ENCODE peak calls at places on chromosomes 13 and 19, in five cellular contexts. One of them, this sample, is unnamed.

GRCh38 chr13:90696656-90697055 is 650.8 kb upstream of the MIR17HG start:
- DNase-seq in PC-9: no peak
- DNase-seq in WTC11: no peak
- DNase-seq in NCI-H226: peak
- DNase-seq in A172: peak
- DNase-seq in this sample: peak

GRCh38 chr19:33404506-33404905 is 31.0 kb downstream of the CEBPG start:
- DNase-seq in WTC11: no peak
- DNase-seq in NCI-H226: no peak
- DNase-seq in A172: no peak
- DNase-seq in PC-9: no peak
- DNase-seq in this sample: no peak

GRCh38 chr19:32674153-32674958 is 624 bp downstream of the ANKRD27 start:
- DNase-seq in PC-9: no peak
- DNase-seq in WTC11: no peak
- DNase-seq in NCI-H226: no peak
- DNase-seq in A172: no peak
- DNase-seq in this sample: peak

GRCh38 chr19:13398182-13398581 is 108.1 kb downstream of the CACNA1A start:
- DNase-seq in PC-9: no peak
- DNase-seq in NCI-H226: no peak
- DNase-seq in A172: no peak
- DNase-seq in WTC11: no peak
- DNase-seq in this sample: no peak

GRCh38 chr13:48144413-48145035 is 49.6 kb upstream of the MED4 start:
- DNase-seq in NCI-H226: no peak
- DNase-seq in A172: no peak
- DNase-seq in WTC11: no peak
- DNase-seq in PC-9: no peak
- DNase-seq in this sample: no peak

GRCh38 chr13:49814551-49815270 is 22.2 kb upstream of the KPNA3 start:
- DNase-seq in PC-9: no peak
- DNase-seq in A172: no peak
- DNase-seq in NCI-H226: no peak
- DNase-seq in WTC11: no peak
- DNase-seq in this sample: no peak

GRCh38 chr13:35157143-35157755 is 215.2 kb downstream of the NBEA start:
- DNase-seq in WTC11: peak
- DNase-seq in A172: peak
- DNase-seq in NCI-H226: no peak
- DNase-seq in PC-9: no peak
- DNase-seq in this sample: peak

GRCh38 chr13:110311721-110312668 is 4.9 kb downstream of the COL4A2 start:
- DNase-seq in A172: no peak
- DNase-seq in PC-9: no peak
- DNase-seq in NCI-H226: no peak
- DNase-seq in WTC11: no peak
- DNase-seq in this sample: no peak

GRCh38 chr19:40907968-40908735 is 26.1 kb upstream of the CYP2A7 start:
- DNase-seq in PC-9: no peak
- DNase-seq in WTC11: peak
- DNase-seq in NCI-H226: no peak
- DNase-seq in A172: no peak
- DNase-seq in this sample: no peak

GRCh38 chr19:35832054-35832453 is 19.4 kb upstream of the PRODH2 start:
- DNase-seq in WTC11: no peak
- DNase-seq in A172: no peak
- DNase-seq in PC-9: no peak
- DNase-seq in NCI-H226: no peak
- DNase-seq in this sample: no peak

GRCh38 chr13:95207769-95208366 is 93.4 kb downstream of the ABCC4 start:
- DNase-seq in PC-9: no peak
- DNase-seq in A172: no peak
- DNase-seq in NCI-H226: no peak
- DNase-seq in WTC11: no peak
- DNase-seq in this sample: no peak

GRCh38 chr13:70339738-70340137 is 231.5 kb upstream of the KLHL1 start:
- DNase-seq in PC-9: no peak
- DNase-seq in NCI-H226: no peak
- DNase-seq in A172: peak
- DNase-seq in WTC11: peak
- DNase-seq in this sample: peak

GRCh38 chr19:43695985-43696729 is 19.7 kb upstream of the IRGC start:
- DNase-seq in WTC11: no peak
- DNase-seq in PC-9: no peak
- DNase-seq in NCI-H226: no peak
- DNase-seq in A172: no peak
- DNase-seq in this sample: no peak

This sample was measured in NCI-H69.